ENCODE peak calls at places on chromosomes 7 and 10, in seven cellular contexts. Y is right lobe of liver, C is non-pigmented ciliary epithelial cell, S is BE2C, K is NCI-H345, Q is lower leg skin, U is A549. M is an unnamed sample.
A peak's percentile ranks its signal among the peaks of the same experiment; 100 is the strongest.

GRCh38 chr7:114086906-114087651 is 168.3 kb upstream of the PPP1R3A start:
- DNase-seq in C (no peak), S (no peak), Y (peak; percentile 34), K (peak; percentile 51), Q (peak; percentile 25), U (no peak), M (peak; percentile 27)

GRCh38 chr7:144255471-144255897 is 9.1 kb downstream of the OR2A7 start:
- DNase-seq in Q (no peak), U (no peak), C (no peak), K (no peak), Y (no peak), S (no peak), M (no peak)

GRCh38 chr7:30157217-30157616 is 22.4 kb downstream of the MTURN start:
- DNase-seq in S (no peak), Q (no peak), K (no peak), C (no peak), Y (no peak), U (no peak), M (no peak)

GRCh38 chr10:83917519-83918506 is 221.5 kb upstream of the GHITM start:
- DNase-seq in K (no peak), C (no peak), S (peak; percentile 63), U (peak; percentile 26), Y (no peak), Q (no peak), M (peak; percentile 56)

GRCh38 chr7:130421685-130422084 is 19.1 kb downstream of the CEP41 start:
- DNase-seq in Q (no peak), S (peak; percentile 34), Y (no peak), C (no peak), K (peak; percentile 81), U (no peak), M (peak; percentile 68)

GRCh38 chr10:132146271-132146671 is 40.5 kb upstream of the DPYSL4 start:
- DNase-seq in K (no peak), Y (peak; percentile 13), C (no peak), U (no peak), S (peak; percentile 5), Q (no peak), M (no peak)

GRCh38 chr10:53236941-53237340 is 464.4 kb upstream of the MBL2 start:
- DNase-seq in C (no peak), Y (no peak), S (no peak), Q (no peak), U (no peak), K (no peak), M (no peak)

GRCh38 chr7:149850007-149850594 is 11.9 kb downstream of the ZNF862 start:
- DNase-seq in Q (no peak), K (no peak), C (no peak), Y (no peak), U (no peak), S (no peak), M (no peak)

GRCh38 chr7:120014920-120015465 is 258.0 kb upstream of the KCND2 start:
- DNase-seq in Y (no peak), U (no peak), Q (no peak), S (no peak), C (no peak), K (no peak), M (no peak)

GRCh38 chr7:55977831-55978230 is 13.4 kb downstream of the NIPSNAP2 start:
- DNase-seq in K (peak; percentile 83), S (no peak), Y (no peak), C (peak; percentile 22), U (peak; percentile 18), Q (no peak), M (no peak)

GRCh38 chr10:22481687-22482539 is 136.6 kb downstream of the SPAG6 start:
- DNase-seq in Y (no peak), U (no peak), K (no peak), Q (no peak), S (no peak), C (no peak), M (no peak)

GRCh38 chr7:109295158-109295557 is 725.5 kb downstream of the DNAJB9 start:
- DNase-seq in U (no peak), C (no peak), Y (no peak), Q (no peak), S (no peak), K (no peak), M (no peak)

GRCh38 chr10:109706157-109706556 is 217.2 kb downstream of the XPNPEP1 start:
- DNase-seq in Y (no peak), K (no peak), S (no peak), U (no peak), C (no peak), Q (no peak), M (no peak)

GRCh38 chr7:43784030-43785001 is 25.8 kb downstream of the BLVRA start:
- DNase-seq in C (no peak), S (no peak), Q (no peak), U (no peak), Y (no peak), K (no peak), M (no peak)

GRCh38 chr7:47218378-47219176 is 363.3 kb downstream of the TNS3 start:
- DNase-seq in Y (no peak), Q (no peak), K (no peak), U (no peak), S (no peak), C (no peak), M (peak; percentile 92)

GRCh38 chr10:31808258-31809218 is 120.1 kb downstream of the ARHGAP12 start:
- DNase-seq in U (peak; percentile 56), C (peak; percentile 30), K (peak; percentile 21), S (peak; percentile 28), Q (peak; percentile 22), Y (no peak), M (peak; percentile 87)

GRCh38 chr7:27187158-27187701 is 2.2 kb upstream of the HOXA11 start:
- DNase-seq in S (no peak), Q (no peak), C (no peak), U (no peak), K (no peak), Y (no peak), M (no peak)

GRCh38 chr10:86064931-86065662 is 301.5 kb downstream of the GRID1 start:
- DNase-seq in Y (no peak), S (no peak), C (no peak), Q (no peak), K (no peak), U (no peak), M (no peak)

GRCh38 chr7:75762350-75762917 is 9.6 kb downstream of the CCL26 start:
- DNase-seq in Q (no peak), C (no peak), K (peak; percentile 53), S (no peak), U (peak; percentile 80), Y (no peak), M (peak; percentile 78)

GRCh38 chr10:15278786-15279185 is 92.3 kb downstream of the FAM171A1 start:
- DNase-seq in C (no peak), Y (no peak), Q (no peak), K (no peak), S (no peak), U (no peak), M (no peak)

GRCh38 chr10:104117839-104118323 is 4.1 kb upstream of the SFR1 start:
- DNase-seq in K (peak; percentile 36), Q (no peak), Y (no peak), U (peak; percentile 85), C (no peak), S (no peak), M (no peak)

GRCh38 chr10:62972103-62972502 is 155.9 kb upstream of the EGR2 start:
- DNase-seq in Y (no peak), K (no peak), Q (no peak), U (no peak), S (no peak), C (no peak), M (no peak)

GRCh38 chr10:16741540-16741939 is 75.7 kb downstream of the RSU1 start:
- DNase-seq in Y (no peak), K (no peak), S (no peak), C (no peak), Q (no peak), U (no peak), M (no peak)

GRCh38 chr7:123824754-123825067 is 20.3 kb upstream of the HYAL4 start:
- DNase-seq in Y (peak; percentile 23), S (no peak), C (no peak), Q (no peak), U (peak; percentile 36), K (peak; percentile 77), M (no peak)

GRCh38 chr7:138755331-138755747 is 42.5 kb upstream of the TMEM213 start:
- DNase-seq in Q (no peak), C (no peak), K (peak; percentile 9), S (peak; percentile 56), Y (no peak), U (no peak), M (no peak)

GRCh38 chr10:73088304-73088703 is 8.4 kb downstream of the P4HA1 start:
- DNase-seq in K (no peak), U (no peak), C (no peak), S (no peak), Y (no peak), Q (no peak), M (peak; percentile 17)

GRCh38 chr10:72308320-72308987 is 34.7 kb downstream of the DDIT4 start:
- DNase-seq in S (peak; percentile 77), C (no peak), Y (peak; percentile 66), K (no peak), Q (no peak), U (peak; percentile 89), M (peak; percentile 95)

GRCh38 chr10:107098326-107098725 is 66.2 kb downstream of the SORCS1 start:
- DNase-seq in S (no peak), C (no peak), Y (no peak), U (no peak), K (no peak), Q (no peak), M (no peak)

GRCh38 chr7:102248456-102249395 is 37.9 kb upstream of the SH2B2 start:
- DNase-seq in C (no peak), Y (no peak), Q (no peak), S (no peak), U (no peak), K (no peak), M (no peak)

GRCh38 chr10:133466683-133467275 is 13.0 kb downstream of the SCART1 start:
- DNase-seq in K (no peak), Q (no peak), U (no peak), S (no peak), C (no peak), Y (no peak), M (no peak)

GRCh38 chr7:100584677-100585510 is 1.0 kb downstream of the LRCH4 start:
- DNase-seq in Y (no peak), S (no peak), K (peak; percentile 28), U (peak; percentile 35), C (no peak), Q (peak; percentile 33), M (peak; percentile 87)

GRCh38 chr7:154380771-154381170 is 328.6 kb downstream of the DPP6 start:
- DNase-seq in Y (no peak), C (no peak), Q (no peak), K (no peak), U (no peak), S (peak; percentile 68), M (no peak)

GRCh38 chr7:18198868-18199267 is 171.2 kb upstream of the PRPS1L1 start:
- DNase-seq in U (no peak), K (no peak), Q (no peak), Y (no peak), S (no peak), C (no peak), M (no peak)

GRCh38 chr10:80144302-80145131 is 12.0 kb downstream of the PLAC9 start:
- DNase-seq in Q (no peak), S (no peak), Y (peak; percentile 45), U (no peak), K (peak; percentile 55), C (no peak), M (peak; percentile 13)

GRCh38 chr10:113232928-113233511 is 283.0 kb downstream of the TCF7L2 start:
- DNase-seq in U (no peak), Q (no peak), S (no peak), C (no peak), Y (no peak), K (no peak), M (peak; percentile 51)

GRCh38 chr10:130179640-130180039 is 43.4 kb downstream of the GLRX3 start:
- DNase-seq in Y (no peak), C (peak; percentile 42), K (peak; percentile 35), U (peak; percentile 65), S (peak; percentile 34), Q (no peak), M (peak; percentile 89)

M was measured in OCI-M1.